ENCODE peak calls at places on chromosomes 5 and 9, in eight cellular contexts. One of them, this sample, is unnamed.

GRCh38 chr9:73565833-73566465 is 414.3 kb downstream of the ANXA1 start:
- DNase-seq in left ventricle myocardium inferior: no peak
- DNase-seq in tibial nerve: no peak
- DNase-seq in HFFc6: no peak
- DNase-seq in GM12864: no peak
- DNase-seq in A673: peak; percentile 27
- DNase-seq in type B pancreatic cell: no peak
- DNase-seq in spleen: no peak
- DNase-seq in this sample: no peak

GRCh38 chr5:11946317-11946716 is 42.1 kb upstream of the CTNND2 start:
- DNase-seq in type B pancreatic cell: no peak
- DNase-seq in tibial nerve: no peak
- DNase-seq in HFFc6: no peak
- DNase-seq in left ventricle myocardium inferior: no peak
- DNase-seq in GM12864: no peak
- DNase-seq in spleen: no peak
- DNase-seq in A673: no peak
- DNase-seq in this sample: no peak

GRCh38 chr5:134873494-134873893 is 677 bp upstream of the TXNDC15 start:
- DNase-seq in spleen: no peak
- DNase-seq in type B pancreatic cell: no peak
- DNase-seq in tibial nerve: no peak
- DNase-seq in HFFc6: no peak
- DNase-seq in left ventricle myocardium inferior: no peak
- DNase-seq in A673: peak; percentile 14
- DNase-seq in GM12864: no peak
- DNase-seq in this sample: no peak

GRCh38 chr9:130214921-130215320 is 42.7 kb downstream of the NCS1 start:
- DNase-seq in HFFc6: no peak
- DNase-seq in left ventricle myocardium inferior: no peak
- DNase-seq in A673: no peak
- DNase-seq in type B pancreatic cell: no peak
- DNase-seq in tibial nerve: no peak
- DNase-seq in GM12864: no peak
- DNase-seq in spleen: no peak
- DNase-seq in this sample: no peak

GRCh38 chr5:175895701-175896102 is 24.3 kb downstream of the CPLX2 start:
- DNase-seq in A673: no peak
- DNase-seq in tibial nerve: no peak
- DNase-seq in GM12864: peak; percentile 22
- DNase-seq in left ventricle myocardium inferior: no peak
- DNase-seq in type B pancreatic cell: no peak
- DNase-seq in HFFc6: no peak
- DNase-seq in spleen: no peak
- DNase-seq in this sample: peak; percentile 53

GRCh38 chr5:53114988-53115387 is 5.4 kb upstream of the MOCS2 start:
- DNase-seq in GM12864: no peak
- DNase-seq in spleen: no peak
- DNase-seq in left ventricle myocardium inferior: no peak
- DNase-seq in tibial nerve: no peak
- DNase-seq in A673: peak; percentile 19
- DNase-seq in HFFc6: peak; percentile 34
- DNase-seq in type B pancreatic cell: no peak
- DNase-seq in this sample: no peak

GRCh38 chr5:55172937-55173695 is at the start of gene CDC20B:
- DNase-seq in A673: peak; percentile 86
- DNase-seq in type B pancreatic cell: peak; percentile 78
- DNase-seq in tibial nerve: peak; percentile 39
- DNase-seq in GM12864: no peak
- DNase-seq in HFFc6: peak; percentile 40
- DNase-seq in spleen: peak; percentile 89
- DNase-seq in left ventricle myocardium inferior: peak; percentile 75
- DNase-seq in this sample: peak; percentile 94

GRCh38 chr5:135729582-135729879 is 104.9 kb upstream of the SLC25A48 start:
- DNase-seq in GM12864: no peak
- DNase-seq in HFFc6: no peak
- DNase-seq in spleen: no peak
- DNase-seq in left ventricle myocardium inferior: no peak
- DNase-seq in A673: peak; percentile 43
- DNase-seq in tibial nerve: no peak
- DNase-seq in type B pancreatic cell: no peak
- DNase-seq in this sample: no peak

GRCh38 chr5:126471875-126472537 is 48.8 kb downstream of the GRAMD2B start:
- DNase-seq in left ventricle myocardium inferior: no peak
- DNase-seq in tibial nerve: no peak
- DNase-seq in A673: no peak
- DNase-seq in type B pancreatic cell: no peak
- DNase-seq in HFFc6: peak; percentile 80
- DNase-seq in GM12864: no peak
- DNase-seq in spleen: no peak
- DNase-seq in this sample: no peak

GRCh38 chr9:22241024-22241423 is 205.6 kb upstream of the DMRTA1 start:
- DNase-seq in left ventricle myocardium inferior: no peak
- DNase-seq in HFFc6: no peak
- DNase-seq in GM12864: no peak
- DNase-seq in type B pancreatic cell: no peak
- DNase-seq in spleen: no peak
- DNase-seq in tibial nerve: no peak
- DNase-seq in A673: no peak
- DNase-seq in this sample: no peak

GRCh38 chr5:53403291-53403690 is 77.1 kb upstream of the FST start:
- DNase-seq in HFFc6: no peak
- DNase-seq in tibial nerve: no peak
- DNase-seq in A673: no peak
- DNase-seq in type B pancreatic cell: no peak
- DNase-seq in left ventricle myocardium inferior: no peak
- DNase-seq in GM12864: no peak
- DNase-seq in spleen: no peak
- DNase-seq in this sample: no peak

GRCh38 chr5:159660401-159660800 is 255.9 kb upstream of the ADRA1B start:
- DNase-seq in tibial nerve: no peak
- DNase-seq in A673: no peak
- DNase-seq in type B pancreatic cell: no peak
- DNase-seq in spleen: no peak
- DNase-seq in HFFc6: no peak
- DNase-seq in GM12864: no peak
- DNase-seq in left ventricle myocardium inferior: no peak
- DNase-seq in this sample: no peak

GRCh38 chr9:136485049-136485647 is 2.3 kb upstream of the SEC16A start:
- DNase-seq in left ventricle myocardium inferior: peak; percentile 85
- DNase-seq in spleen: peak; percentile 94
- DNase-seq in tibial nerve: peak; percentile 74
- DNase-seq in type B pancreatic cell: peak; percentile 91
- DNase-seq in GM12864: no peak
- DNase-seq in A673: peak; percentile 83
- DNase-seq in HFFc6: peak; percentile 62
- DNase-seq in this sample: peak; percentile 82

GRCh38 chr5:111685969-111686368 is 71.0 kb downstream of the NREP start:
- DNase-seq in A673: peak; percentile 7
- DNase-seq in left ventricle myocardium inferior: no peak
- DNase-seq in GM12864: no peak
- DNase-seq in type B pancreatic cell: no peak
- DNase-seq in spleen: no peak
- DNase-seq in tibial nerve: no peak
- DNase-seq in HFFc6: no peak
- DNase-seq in this sample: no peak

GRCh38 chr9:83646500-83647239 is 23.7 kb downstream of the IDNK start:
- DNase-seq in left ventricle myocardium inferior: no peak
- DNase-seq in type B pancreatic cell: no peak
- DNase-seq in GM12864: no peak
- DNase-seq in HFFc6: no peak
- DNase-seq in spleen: no peak
- DNase-seq in A673: peak; percentile 90
- DNase-seq in tibial nerve: no peak
- DNase-seq in this sample: no peak

GRCh38 chr9:87732756-87733155 is 6.8 kb downstream of the CTSL start:
- DNase-seq in type B pancreatic cell: no peak
- DNase-seq in tibial nerve: no peak
- DNase-seq in left ventricle myocardium inferior: no peak
- DNase-seq in HFFc6: no peak
- DNase-seq in GM12864: no peak
- DNase-seq in spleen: no peak
- DNase-seq in A673: no peak
- DNase-seq in this sample: no peak

GRCh38 chr5:125835293-125836172 is 587.7 kb upstream of the GRAMD2B start:
- DNase-seq in tibial nerve: no peak
- DNase-seq in spleen: no peak
- DNase-seq in type B pancreatic cell: no peak
- DNase-seq in left ventricle myocardium inferior: peak; percentile 20
- DNase-seq in GM12864: peak; percentile 5
- DNase-seq in HFFc6: no peak
- DNase-seq in A673: peak; percentile 32
- DNase-seq in this sample: peak; percentile 19

GRCh38 chr9:127204771-127205470 is 59.7 kb upstream of the GARNL3 start:
- DNase-seq in tibial nerve: no peak
- DNase-seq in GM12864: no peak
- DNase-seq in left ventricle myocardium inferior: peak; percentile 20
- DNase-seq in HFFc6: peak; percentile 38
- DNase-seq in type B pancreatic cell: no peak
- DNase-seq in A673: peak; percentile 68
- DNase-seq in spleen: peak; percentile 59
- DNase-seq in this sample: no peak

GRCh38 chr9:24698864-24699518 is 153.3 kb upstream of the IZUMO3 start:
- DNase-seq in HFFc6: no peak
- DNase-seq in type B pancreatic cell: no peak
- DNase-seq in GM12864: no peak
- DNase-seq in left ventricle myocardium inferior: no peak
- DNase-seq in spleen: no peak
- DNase-seq in tibial nerve: no peak
- DNase-seq in A673: no peak
- DNase-seq in this sample: no peak

GRCh38 chr9:83070257-83070656 is 7.3 kb upstream of the RASEF start:
- DNase-seq in HFFc6: peak; percentile 61
- DNase-seq in spleen: no peak
- DNase-seq in GM12864: no peak
- DNase-seq in type B pancreatic cell: no peak
- DNase-seq in tibial nerve: no peak
- DNase-seq in A673: no peak
- DNase-seq in left ventricle myocardium inferior: no peak
- DNase-seq in this sample: no peak

GRCh38 chr9:135239100-135239768 is 151.8 kb downstream of the OLFM1 start:
- DNase-seq in A673: no peak
- DNase-seq in type B pancreatic cell: no peak
- DNase-seq in left ventricle myocardium inferior: peak; percentile 5
- DNase-seq in HFFc6: no peak
- DNase-seq in tibial nerve: no peak
- DNase-seq in GM12864: no peak
- DNase-seq in spleen: peak; percentile 44
- DNase-seq in this sample: no peak

GRCh38 chr9:122206118-122207046 is 22.4 kb downstream of the LHX6 start:
- DNase-seq in type B pancreatic cell: no peak
- DNase-seq in tibial nerve: no peak
- DNase-seq in A673: no peak
- DNase-seq in spleen: peak; percentile 54
- DNase-seq in left ventricle myocardium inferior: no peak
- DNase-seq in HFFc6: peak; percentile 69
- DNase-seq in GM12864: no peak
- DNase-seq in this sample: no peak

GRCh38 chr5:126858441-126858840 is 81.5 kb downstream of the LMNB1 start:
- DNase-seq in GM12864: no peak
- DNase-seq in type B pancreatic cell: no peak
- DNase-seq in A673: no peak
- DNase-seq in left ventricle myocardium inferior: no peak
- DNase-seq in tibial nerve: no peak
- DNase-seq in spleen: no peak
- DNase-seq in HFFc6: no peak
- DNase-seq in this sample: no peak

GRCh38 chr5:139392678-139393496 is 2.0 kb downstream of the PROB1 start:
- DNase-seq in tibial nerve: no peak
- DNase-seq in spleen: peak; percentile 97
- DNase-seq in GM12864: no peak
- DNase-seq in type B pancreatic cell: no peak
- DNase-seq in left ventricle myocardium inferior: peak; percentile 58
- DNase-seq in A673: peak; percentile 88
- DNase-seq in HFFc6: no peak
- DNase-seq in this sample: peak; percentile 96

GRCh38 chr5:139395844-139396640 is 1.1 kb upstream of the PROB1 start:
- DNase-seq in GM12864: no peak
- DNase-seq in type B pancreatic cell: no peak
- DNase-seq in A673: no peak
- DNase-seq in spleen: no peak
- DNase-seq in HFFc6: no peak
- DNase-seq in tibial nerve: no peak
- DNase-seq in left ventricle myocardium inferior: no peak
- DNase-seq in this sample: no peak

GRCh38 chr5:139393497-139394122 is 1.3 kb downstream of the PROB1 start:
- DNase-seq in HFFc6: no peak
- DNase-seq in tibial nerve: no peak
- DNase-seq in A673: peak; percentile 39
- DNase-seq in left ventricle myocardium inferior: no peak
- DNase-seq in type B pancreatic cell: no peak
- DNase-seq in GM12864: no peak
- DNase-seq in spleen: no peak
- DNase-seq in this sample: peak; percentile 55

GRCh38 chr5:139394654-139395566 is at the start of gene PROB1:
- DNase-seq in A673: no peak
- DNase-seq in HFFc6: no peak
- DNase-seq in spleen: peak; percentile 82
- DNase-seq in type B pancreatic cell: no peak
- DNase-seq in tibial nerve: no peak
- DNase-seq in GM12864: no peak
- DNase-seq in left ventricle myocardium inferior: peak; percentile 77
- DNase-seq in this sample: no peak

GRCh38 chr5:139394123-139394653 is 716 bp downstream of the PROB1 start:
- DNase-seq in A673: peak; percentile 62
- DNase-seq in HFFc6: no peak
- DNase-seq in GM12864: no peak
- DNase-seq in left ventricle myocardium inferior: peak; percentile 62
- DNase-seq in tibial nerve: no peak
- DNase-seq in spleen: peak; percentile 92
- DNase-seq in type B pancreatic cell: no peak
- DNase-seq in this sample: peak; percentile 86
- TF ChIP-seq CTCF in A673: peak; percentile 62
- TF ChIP-seq CTCF in HFFc6: peak; percentile 71
- TF ChIP-seq CTCF in GM12864: peak; percentile 56
- TF ChIP-seq CTCF in left ventricle myocardium inferior: peak; percentile 67
- TF ChIP-seq CTCF in tibial nerve: peak; percentile 54
- TF ChIP-seq CTCF in spleen: no peak
- TF ChIP-seq CTCF in type B pancreatic cell: peak; percentile 74
- TF ChIP-seq CTCF in this sample: peak; percentile 78

GRCh38 chr5:57249251-57249874 is 75.5 kb downstream of the GPBP1 start:
- DNase-seq in tibial nerve: no peak
- DNase-seq in left ventricle myocardium inferior: no peak
- DNase-seq in spleen: no peak
- DNase-seq in type B pancreatic cell: no peak
- DNase-seq in HFFc6: no peak
- DNase-seq in GM12864: no peak
- DNase-seq in A673: no peak
- DNase-seq in this sample: no peak
- TF ChIP-seq CTCF in tibial nerve: no peak
- TF ChIP-seq CTCF in left ventricle myocardium inferior: no peak
- TF ChIP-seq CTCF in spleen: no peak
- TF ChIP-seq CTCF in type B pancreatic cell: no peak
- TF ChIP-seq CTCF in HFFc6: no peak
- TF ChIP-seq CTCF in GM12864: no peak
- TF ChIP-seq CTCF in A673: no peak
- TF ChIP-seq CTCF in this sample: no peak

GRCh38 chr5:79552984-79553383 is 39.0 kb upstream of the HOMER1 start:
- DNase-seq in type B pancreatic cell: no peak
- DNase-seq in A673: peak; percentile 88
- DNase-seq in HFFc6: peak; percentile 33
- DNase-seq in tibial nerve: no peak
- DNase-seq in left ventricle myocardium inferior: no peak
- DNase-seq in spleen: no peak
- DNase-seq in GM12864: no peak
- DNase-seq in this sample: no peak
- TF ChIP-seq CTCF in type B pancreatic cell: no peak
- TF ChIP-seq CTCF in A673: no peak
- TF ChIP-seq CTCF in HFFc6: no peak
- TF ChIP-seq CTCF in tibial nerve: no peak
- TF ChIP-seq CTCF in left ventricle myocardium inferior: no peak
- TF ChIP-seq CTCF in spleen: no peak
- TF ChIP-seq CTCF in GM12864: no peak
- TF ChIP-seq CTCF in this sample: no peak

GRCh38 chr9:12702160-12702758 is 9.1 kb downstream of the TYRP1 start:
- DNase-seq in GM12864: no peak
- DNase-seq in tibial nerve: no peak
- DNase-seq in HFFc6: peak; percentile 31
- DNase-seq in spleen: no peak
- DNase-seq in left ventricle myocardium inferior: no peak
- DNase-seq in type B pancreatic cell: no peak
- DNase-seq in A673: peak; percentile 66
- DNase-seq in this sample: no peak
- TF ChIP-seq CTCF in GM12864: no peak
- TF ChIP-seq CTCF in tibial nerve: peak; percentile 44
- TF ChIP-seq CTCF in HFFc6: peak; percentile 67
- TF ChIP-seq CTCF in spleen: no peak
- TF ChIP-seq CTCF in left ventricle myocardium inferior: peak; percentile 65
- TF ChIP-seq CTCF in type B pancreatic cell: peak; percentile 78
- TF ChIP-seq CTCF in A673: peak; percentile 76
- TF ChIP-seq CTCF in this sample: no peak